ENCODE peak calls at places on chromosomes 13 and 19, in four cellular contexts. Z is stimulated activated CD8-positive, alpha-beta memory T cell treated with anti-CD3 and anti-CD28 coated beads, Interleukin-7, amount 100 ng/mL, for 1 hour; Y is Daoy; B is activated T-helper 2 cell treated with anti-CD3 and anti-CD28 coated beads, Interferon-gamma antibody, Interleukin-2, Interleukin-4, amounts not matched to agents 10 μg/mL and 5 μg/mL and 100 μg/mL, durations not matched to agents 14 hours and 24 hours and 36 hours. M is an unnamed sample.

GRCh38 chr19:8004723-8005513 is 523 bp downstream of the ELAVL1 start:
- DNase-seq in Z (no peak), Y (no peak), B (peak), M (no peak)

GRCh38 chr13:111203742-111204386 is 88.8 kb downstream of the ARHGEF7 start:
- DNase-seq in Z (no peak), Y (no peak), B (no peak), M (no peak)

GRCh38 chr13:42548731-42549554 is 25.0 kb upstream of the TNFSF11 start:
- DNase-seq in Z (no peak), Y (no peak), B (no peak), M (no peak)

GRCh38 chr19:18586311-18586710 is 2.3 kb upstream of the REX1BD start:
- DNase-seq in Z (no peak), Y (no peak), B (no peak), M (no peak)

GRCh38 chr13:22828081-22828480 is 352.7 kb upstream of the SGCG start:
- DNase-seq in Z (no peak), Y (peak), B (no peak), M (no peak)

GRCh38 chr19:53909471-53910169 is 542 bp downstream of the CACNG7 start:
- DNase-seq in Z (no peak), Y (no peak), B (no peak), M (no peak)

GRCh38 chr19:38711726-38712153 is 32.5 kb downstream of the CAPN12 start:
- DNase-seq in Z (no peak), Y (peak), B (no peak), M (no peak)

GRCh38 chr13:43728411-43728810 is 58.4 kb downstream of the ENOX1 start:
- DNase-seq in Z (no peak), Y (no peak), B (no peak), M (no peak)

GRCh38 chr19:32603961-32604360 is 23.0 kb downstream of the PDCD5 start:
- DNase-seq in Z (no peak), Y (no peak), B (no peak), M (no peak)

M was measured in BE2C.